ENCODE peak calls at places on chromosomes 2 and 18, in four cellular contexts. One of them, this sample, is unnamed. For H3K36me3 and H3K9me3, the result is how much of the 10 kb centered on the place peaks cover.

GRCh38 chr2:191999101-191999836 is 152.4 kb upstream of the CAVIN2 start:
- DNase-seq in PC-3: peak
- DNase-seq in SJSA1: no peak
- DNase-seq in adrenal gland: no peak
- DNase-seq in this sample: no peak

GRCh38 chr2:160294889-160295288 is 94.8 kb upstream of the ITGB6 start:
- DNase-seq in PC-3: no peak
- DNase-seq in SJSA1: no peak
- DNase-seq in adrenal gland: no peak
- DNase-seq in this sample: no peak

GRCh38 chr18:3132700-3133099 is 87.1 kb downstream of the MYOM1 start:
- DNase-seq in PC-3: no peak
- DNase-seq in SJSA1: no peak
- DNase-seq in adrenal gland: no peak
- DNase-seq in this sample: no peak

GRCh38 chr2:212940816-212941215 is 210.6 kb downstream of the IKZF2 start:
- DNase-seq in PC-3: peak
- DNase-seq in SJSA1: no peak
- DNase-seq in adrenal gland: no peak
- DNase-seq in this sample: no peak

GRCh38 chr2:19687260-19687659 is 214.5 kb downstream of the TTC32 start:
- DNase-seq in PC-3: peak
- DNase-seq in SJSA1: no peak
- DNase-seq in adrenal gland: no peak
- DNase-seq in this sample: no peak

GRCh38 chr2:100924520-100925451 is 77.3 kb upstream of the RPL31 start:
- DNase-seq in PC-3: no peak
- DNase-seq in SJSA1: no peak
- DNase-seq in adrenal gland: peak
- DNase-seq in this sample: no peak

GRCh38 chr2:166343467-166343866 is 32.3 kb downstream of the SCN9A start:
- DNase-seq in PC-3: no peak
- DNase-seq in SJSA1: no peak
- DNase-seq in adrenal gland: no peak
- DNase-seq in this sample: no peak

GRCh38 chr2:10361220-10361588 is 58.5 kb downstream of the HPCAL1 start:
- DNase-seq in PC-3: no peak
- DNase-seq in SJSA1: no peak
- DNase-seq in adrenal gland: no peak
- DNase-seq in this sample: no peak

GRCh38 chr2:44671276-44671675 is 270.2 kb upstream of the SIX3 start:
- DNase-seq in PC-3: no peak
- DNase-seq in SJSA1: no peak
- DNase-seq in adrenal gland: no peak
- DNase-seq in this sample: no peak

GRCh38 chr2:44671896-44672295 is 269.6 kb upstream of the SIX3 start:
- DNase-seq in PC-3: no peak
- DNase-seq in SJSA1: no peak
- DNase-seq in adrenal gland: no peak
- DNase-seq in this sample: no peak

GRCh38 chr2:44674473-44675299 is 266.8 kb upstream of the SIX3 start:
- DNase-seq in PC-3: no peak
- DNase-seq in SJSA1: no peak
- DNase-seq in adrenal gland: no peak
- DNase-seq in this sample: no peak

GRCh38 chr2:44676379-44676778 is 265.1 kb upstream of the SIX3 start:
- DNase-seq in PC-3: no peak
- DNase-seq in SJSA1: no peak
- DNase-seq in adrenal gland: no peak
- DNase-seq in this sample: no peak

DNA sequence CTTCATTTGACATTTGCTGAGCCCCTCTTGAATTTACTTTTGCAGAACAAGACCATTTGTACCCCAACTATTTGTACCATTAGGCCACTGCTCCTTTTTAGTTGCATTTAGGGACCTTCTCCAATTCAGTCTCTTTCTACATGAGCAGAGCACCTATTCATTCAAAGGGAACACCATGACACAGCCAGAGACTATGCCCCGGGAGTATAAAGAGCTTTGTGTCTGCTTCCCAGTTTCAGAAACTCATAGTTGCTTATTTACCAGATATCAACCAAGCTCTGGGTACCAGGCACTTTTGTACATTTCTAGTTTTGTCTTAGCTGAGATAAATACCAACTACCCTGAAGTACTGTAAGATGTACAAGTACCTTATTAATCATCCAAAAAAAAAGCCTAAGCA is 269.1 kb upstream of the SIX3 start:
- DNase-seq in PC-3: no peak
- DNase-seq in SJSA1: no peak
- DNase-seq in adrenal gland: no peak
- DNase-seq in this sample: no peak
- H3K36me3 ChIP-seq in PC-3: under half
- H3K36me3 ChIP-seq in SJSA1: under half
- H3K36me3 ChIP-seq in adrenal gland: under half
- H3K36me3 ChIP-seq in this sample: under half

DNA sequence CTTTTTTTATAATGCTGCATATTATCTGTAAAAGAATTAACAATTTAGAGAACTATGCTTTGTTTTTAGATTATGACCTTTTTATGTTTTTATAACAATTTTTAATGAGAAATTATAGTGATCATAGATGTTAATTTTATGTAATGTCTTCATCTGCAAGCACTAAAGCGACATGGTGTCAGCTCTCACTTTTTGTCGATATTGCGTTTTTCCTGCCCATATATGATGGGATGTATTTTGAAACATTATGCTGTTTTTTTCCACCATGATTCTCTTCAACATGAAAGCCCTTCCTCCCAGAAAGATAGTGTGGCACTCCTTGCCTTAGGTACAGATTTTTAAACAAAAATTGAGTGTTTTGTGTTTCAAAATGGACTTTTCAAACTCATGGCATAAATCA is 104.3 kb downstream of the KCNH7 start:
- DNase-seq in PC-3: no peak
- DNase-seq in SJSA1: no peak
- DNase-seq in adrenal gland: no peak
- DNase-seq in this sample: no peak
- H3K9me3 ChIP-seq in PC-3: under half
- H3K9me3 ChIP-seq in SJSA1: under half
- H3K9me3 ChIP-seq in adrenal gland: under half
- H3K9me3 ChIP-seq in this sample: under half

DNA sequence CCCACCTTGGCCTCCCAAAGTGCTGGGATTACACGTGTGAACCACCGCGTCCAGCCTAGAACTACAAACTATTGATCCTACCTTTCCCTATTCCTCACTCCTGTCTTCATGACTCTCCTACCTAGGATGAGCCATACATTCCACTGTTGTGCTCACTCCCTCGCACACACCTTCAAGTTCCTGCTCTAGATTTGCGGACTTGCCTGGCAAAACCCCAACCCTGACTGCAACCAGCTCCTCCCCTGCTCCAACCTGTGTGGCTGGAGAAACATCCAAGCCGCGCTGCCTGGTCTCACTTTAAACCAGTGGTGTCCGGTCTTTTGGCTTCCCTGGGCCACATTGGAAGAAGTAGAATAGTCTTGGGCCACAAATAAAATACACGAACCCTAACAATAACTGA is 5.0 kb upstream of the DNPEP start:
- DNase-seq in PC-3: no peak
- DNase-seq in SJSA1: no peak
- DNase-seq in adrenal gland: no peak
- DNase-seq in this sample: no peak
- H3K36me3 ChIP-seq in PC-3: under half
- H3K36me3 ChIP-seq in SJSA1: under half
- H3K36me3 ChIP-seq in adrenal gland: under half
- H3K36me3 ChIP-seq in this sample: under half

DNA sequence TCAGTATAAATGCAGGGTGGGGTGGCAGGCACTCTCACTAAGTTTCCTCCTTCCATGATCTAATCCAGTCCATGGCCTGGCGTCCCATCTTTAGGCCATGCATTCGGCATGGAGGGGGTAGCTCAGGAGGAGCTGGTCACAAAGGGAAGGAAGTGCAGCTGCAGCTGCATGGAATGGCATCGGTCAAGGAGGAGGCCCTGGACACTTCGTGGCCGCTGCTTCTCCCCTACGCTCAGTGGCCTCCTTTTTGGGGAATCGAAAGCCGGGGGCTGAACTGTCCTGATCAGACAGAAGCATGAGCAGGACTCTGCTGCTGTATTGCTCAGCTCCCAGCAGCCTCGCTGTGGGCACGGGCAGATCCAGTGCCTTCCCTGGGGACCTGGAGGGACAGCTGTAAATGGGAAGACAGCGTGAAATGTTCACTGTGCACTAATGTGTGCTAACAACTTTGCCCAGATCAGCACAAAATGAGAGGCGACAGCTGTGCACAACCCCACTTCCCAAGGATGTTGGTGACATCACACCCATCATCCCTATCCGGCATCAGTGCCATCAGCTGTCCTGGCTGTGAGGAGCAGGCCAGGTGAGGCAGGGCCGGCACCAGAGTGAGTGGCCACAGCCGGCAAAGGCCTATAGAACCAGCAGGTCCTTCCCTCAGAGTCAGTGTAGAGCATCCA is 520.1 kb upstream of the RAB6C start:
- DNase-seq in PC-3: no peak
- DNase-seq in SJSA1: no peak
- DNase-seq in adrenal gland: no peak
- DNase-seq in this sample: no peak
- H3K9me3 ChIP-seq in PC-3: under half
- H3K9me3 ChIP-seq in SJSA1: under half
- H3K9me3 ChIP-seq in adrenal gland: under half
- H3K9me3 ChIP-seq in this sample: under half

DNA sequence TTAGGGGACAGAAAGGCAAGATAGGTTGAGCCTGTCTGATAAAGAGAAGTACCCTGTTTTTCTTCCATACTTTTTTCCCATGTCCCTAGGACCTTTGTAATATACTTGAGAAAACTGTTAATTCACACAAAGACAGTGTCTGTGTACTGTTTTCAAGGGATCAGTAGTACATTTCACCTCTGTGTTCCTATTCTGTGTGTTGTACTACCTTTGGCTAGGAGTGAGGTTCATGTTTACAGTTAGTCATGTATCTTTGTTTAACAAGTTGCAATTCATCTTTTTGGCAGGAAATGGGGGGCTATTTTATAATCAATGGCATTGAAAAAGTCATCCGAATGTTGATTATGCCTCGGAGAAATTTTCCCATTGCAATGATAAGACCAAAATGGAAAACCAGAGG is 6.7 kb downstream of the POLR1B start:
- DNase-seq in PC-3: no peak
- DNase-seq in SJSA1: no peak
- DNase-seq in adrenal gland: no peak
- DNase-seq in this sample: no peak
- H3K36me3 ChIP-seq in PC-3: half or more
- H3K36me3 ChIP-seq in SJSA1: half or more
- H3K36me3 ChIP-seq in adrenal gland: under half
- H3K36me3 ChIP-seq in this sample: half or more

DNA sequence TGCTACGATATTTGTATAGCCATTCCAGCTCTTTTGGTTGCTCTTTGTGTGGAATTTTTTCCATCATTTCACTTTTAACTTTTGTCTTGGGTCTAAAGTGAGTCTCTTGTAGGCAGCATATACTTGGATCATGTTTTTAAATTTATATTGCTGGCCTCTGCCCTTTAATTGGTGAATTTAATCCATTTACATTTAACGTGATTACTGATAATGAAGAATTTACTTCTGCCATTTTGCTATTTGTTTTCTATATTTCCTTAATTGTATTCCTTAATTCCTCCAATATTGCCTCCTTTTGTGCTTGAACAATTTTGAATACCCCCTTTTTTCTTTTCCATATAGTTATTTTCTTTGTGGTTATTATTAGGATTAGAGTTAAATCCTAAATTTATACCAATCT is 21.0 kb upstream of the ADNP2 start:
- DNase-seq in PC-3: no peak
- DNase-seq in SJSA1: no peak
- DNase-seq in adrenal gland: no peak
- DNase-seq in this sample: no peak
- H3K9me3 ChIP-seq in PC-3: under half
- H3K9me3 ChIP-seq in SJSA1: under half
- H3K9me3 ChIP-seq in adrenal gland: under half
- H3K9me3 ChIP-seq in this sample: under half

GRCh38 chr2:216110620-216111019 is 1.5 kb downstream of the XRCC5 start:
- DNase-seq in PC-3: no peak
- DNase-seq in SJSA1: no peak
- DNase-seq in adrenal gland: no peak
- DNase-seq in this sample: no peak
- H3K36me3 ChIP-seq in PC-3: under half
- H3K36me3 ChIP-seq in SJSA1: half or more
- H3K36me3 ChIP-seq in adrenal gland: under half
- H3K36me3 ChIP-seq in this sample: half or more

GRCh38 chr2:109419171-109419756 is 194.5 kb downstream of the SEPTIN10 start:
- DNase-seq in PC-3: no peak
- DNase-seq in SJSA1: no peak
- DNase-seq in adrenal gland: no peak
- DNase-seq in this sample: no peak
- H3K9me3 ChIP-seq in PC-3: under half
- H3K9me3 ChIP-seq in SJSA1: under half
- H3K9me3 ChIP-seq in adrenal gland: under half
- H3K9me3 ChIP-seq in this sample: under half

GRCh38 chr2:32617790-32618189 is 10.1 kb upstream of the TTC27 start:
- DNase-seq in PC-3: no peak
- DNase-seq in SJSA1: no peak
- DNase-seq in adrenal gland: no peak
- DNase-seq in this sample: no peak
- H3K36me3 ChIP-seq in PC-3: under half
- H3K36me3 ChIP-seq in SJSA1: half or more
- H3K36me3 ChIP-seq in adrenal gland: under half
- H3K36me3 ChIP-seq in this sample: half or more